ENCODE peak calls at places on chromosomes 13 and 19, in four cellular contexts. R, Z, F and A are unnamed samples.

GRCh38 chr19:395467-395866 is 13.5 kb downstream of the C2CD4C start:
- DNase-seq in R (no peak), Z (no peak), F (no peak), A (no peak)

GRCh38 chr13:26707122-26708006 is 53.2 kb downstream of the GPR12 start:
- DNase-seq in R (peak), Z (no peak), F (peak), A (peak)

GRCh38 chr13:31444266-31444862 is 244.6 kb downstream of the B3GLCT start:
- DNase-seq in R (no peak), Z (no peak), F (no peak), A (no peak)

GRCh38 chr13:66635526-66635925 is 594.6 kb downstream of the PCDH9 start:
- DNase-seq in R (no peak), Z (no peak), F (peak), A (peak)

GRCh38 chr13:41675306-41675705 is 218.0 kb downstream of the RGCC start:
- DNase-seq in R (no peak), Z (no peak), F (no peak), A (no peak)

GRCh38 chr13:58151452-58151851 is 519.9 kb downstream of the PCDH17 start:
- DNase-seq in R (no peak), Z (no peak), F (no peak), A (peak)

GRCh38 chr19:43290568-43291359 is 21.4 kb upstream of the PSG9 start:
- DNase-seq in R (no peak), Z (no peak), F (peak), A (no peak)

GRCh38 chr13:51276684-51277083 is 54.5 kb downstream of the FAM124A start:
- DNase-seq in R (peak), Z (no peak), F (no peak), A (peak)

GRCh38 chr13:90055760-90056159 is 1291.7 kb upstream of the MIR17HG start:
- DNase-seq in R (no peak), Z (no peak), F (no peak), A (no peak)

GRCh38 chr13:98399756-98400155 is 177.2 kb downstream of the STK24 start:
- DNase-seq in R (no peak), Z (no peak), F (no peak), A (no peak)

GRCh38 chr19:3862826-3863500 is 5.9 kb downstream of the ZFR2 start:
- DNase-seq in R (no peak), Z (no peak), F (no peak), A (no peak)